ENCODE peak calls at places on chromosomes 16 and 17, in five cellular contexts. R, N, J, U and I are unnamed samples.

GRCh38 chr17:29573871-29574731 is 5.6 kb downstream of the TP53I13 start:
- DNase-seq in R (no peak), N (no peak), J (no peak), U (no peak), I (no peak)

GRCh38 chr17:81416612-81417011 is 21.4 kb downstream of the BAHCC1 start:
- DNase-seq in R (no peak), N (no peak), J (no peak), U (no peak), I (no peak)

GRCh38 chr17:8375738-8376259 is 705 bp downstream of the KRABD2 start:
- DNase-seq in R (no peak), N (no peak), J (peak; percentile 79), U (no peak), I (no peak)

GRCh38 chr17:43434902-43435319 is 36.1 kb downstream of the ARL4D start:
- DNase-seq in R (no peak), N (no peak), J (no peak), U (no peak), I (no peak)

GRCh38 chr16:53968454-53968853 is 264.5 kb downstream of the FTO start:
- DNase-seq in R (no peak), N (no peak), J (no peak), U (no peak), I (no peak)

GRCh38 chr16:1752853-1753252 is 18.5 kb downstream of the NME3 start:
- DNase-seq in R (no peak), N (no peak), J (no peak), U (no peak), I (no peak)

GRCh38 chr16:1494129-1494640 is 1.0 kb downstream of the TELO2 start:
- DNase-seq in R (peak; percentile 14), N (peak; percentile 74), J (no peak), U (no peak), I (no peak)

GRCh38 chr16:11229432-11229831 is 26.6 kb downstream of the SOCS1 start:
- DNase-seq in R (no peak), N (no peak), J (no peak), U (no peak), I (no peak)

GRCh38 chr16:29760567-29761279 is 14.9 kb upstream of the C16orf54 start:
- DNase-seq in R (no peak), N (no peak), J (no peak), U (no peak), I (no peak)

GRCh38 chr16:12539185-12539929 is 264.3 kb downstream of the CPPED1 start:
- DNase-seq in R (peak; percentile 49), N (peak; percentile 18), J (no peak), U (no peak), I (peak; percentile 23)

GRCh38 chr17:68763551-68763950 is 162.4 kb upstream of the FAM20A start:
- DNase-seq in R (no peak), N (no peak), J (no peak), U (no peak), I (no peak)

GRCh38 chr17:53707546-53707945 is 115.2 kb upstream of the KIF2B start:
- DNase-seq in R (no peak), N (peak; percentile 2), J (no peak), U (no peak), I (no peak)

GRCh38 chr17:45341389-45342158 is 24.8 kb upstream of the MAP3K14 start:
- DNase-seq in R (peak; percentile 63), N (peak; percentile 88), J (peak; percentile 44), U (no peak), I (no peak)

GRCh38 chr16:997440-998051 is 16.0 kb downstream of the SOX8 start:
- DNase-seq in R (no peak), N (peak; percentile 16), J (peak; percentile 74), U (peak; percentile 43), I (no peak)

GRCh38 chr16:46859719-46860152 is 24.4 kb upstream of the GPT2 start:
- DNase-seq in R (no peak), N (peak; percentile 73), J (no peak), U (no peak), I (peak; percentile 9)

GRCh38 chr16:66397736-66398433 is 29.2 kb upstream of the BEAN1 start:
- DNase-seq in R (no peak), N (no peak), J (no peak), U (no peak), I (no peak)

GRCh38 chr17:72030067-72030899 is 90.5 kb upstream of the SOX9 start:
- DNase-seq in R (no peak), N (peak; percentile 68), J (peak; percentile 29), U (no peak), I (no peak)

GRCh38 chr17:40309031-40309937 is at the start of gene RARA:
- DNase-seq in R (no peak), N (peak; percentile 48), J (no peak), U (no peak), I (no peak)

GRCh38 chr16:51535591-51535990 is 384.5 kb upstream of the SALL1 start:
- DNase-seq in R (no peak), N (no peak), J (no peak), U (no peak), I (no peak)

GRCh38 chr16:528111-529011 is 849 bp downstream of the CAPN15 start:
- DNase-seq in R (no peak), N (peak; percentile 56), J (no peak), U (no peak), I (no peak)

GRCh38 chr17:2723505-2723996 is 12.0 kb upstream of the CLUH start:
- DNase-seq in R (no peak), N (no peak), J (no peak), U (no peak), I (no peak)

GRCh38 chr17:82007495-82008257 is 15.0 kb downstream of the CENPX start:
- DNase-seq in R (no peak), N (no peak), J (no peak), U (no peak), I (no peak)

GRCh38 chr16:11056989-11057645 is 112.8 kb downstream of the CLEC16A start:
- DNase-seq in R (no peak), N (peak; percentile 66), J (no peak), U (no peak), I (no peak)